ENCODE peak calls at places on chromosomes 7 and 10, in five cellular contexts. One of them, this sample, is unnamed.

GRCh38 chr7:38905026-38905759 is 3.8 kb downstream of the VPS41 start:
- DNase-seq in DMS79: no peak
- DNase-seq in NCI-H1048: no peak
- DNase-seq in NB4: no peak
- DNase-seq in Caki2: no peak
- DNase-seq in this sample: no peak

GRCh38 chr7:107430057-107430456 is 39.8 kb upstream of the GPR22 start:
- DNase-seq in DMS79: no peak
- DNase-seq in NCI-H1048: no peak
- DNase-seq in NB4: no peak
- DNase-seq in Caki2: no peak
- DNase-seq in this sample: no peak

GRCh38 chr10:77926566-77927342 is at the start of gene DLG5:
- DNase-seq in DMS79: no peak
- DNase-seq in NCI-H1048: no peak
- DNase-seq in NB4: peak
- DNase-seq in Caki2: peak
- DNase-seq in this sample: no peak

GRCh38 chr10:78320416-78320815 is 286.8 kb downstream of the RPS24 start:
- DNase-seq in DMS79: no peak
- DNase-seq in NCI-H1048: no peak
- DNase-seq in NB4: no peak
- DNase-seq in Caki2: no peak
- DNase-seq in this sample: no peak

GRCh38 chr7:129072410-129073063 is 17.6 kb upstream of the TNPO3 start:
- DNase-seq in DMS79: no peak
- DNase-seq in NCI-H1048: no peak
- DNase-seq in NB4: peak
- DNase-seq in Caki2: no peak
- DNase-seq in this sample: no peak

GRCh38 chr7:514651-515598 is 4.7 kb downstream of the PDGFA start:
- DNase-seq in DMS79: no peak
- DNase-seq in NCI-H1048: no peak
- DNase-seq in NB4: no peak
- DNase-seq in Caki2: no peak
- DNase-seq in this sample: peak

GRCh38 chr7:131556912-131557457 is 557 bp upstream of the PODXL start:
- DNase-seq in DMS79: no peak
- DNase-seq in NCI-H1048: no peak
- DNase-seq in NB4: peak
- DNase-seq in Caki2: no peak
- DNase-seq in this sample: no peak

GRCh38 chr7:24576171-24577052 is 3.2 kb downstream of the PALS2 start:
- DNase-seq in DMS79: no peak
- DNase-seq in NCI-H1048: no peak
- DNase-seq in NB4: peak
- DNase-seq in Caki2: peak
- DNase-seq in this sample: no peak

GRCh38 chr7:110399421-110399820 is 691.5 kb upstream of the LRRN3 start:
- DNase-seq in DMS79: no peak
- DNase-seq in NCI-H1048: no peak
- DNase-seq in NB4: no peak
- DNase-seq in Caki2: peak
- DNase-seq in this sample: no peak

GRCh38 chr7:99473315-99473596 is 566 bp downstream of the ZNF789 start:
- DNase-seq in DMS79: peak
- DNase-seq in NCI-H1048: no peak
- DNase-seq in NB4: peak
- DNase-seq in Caki2: peak
- DNase-seq in this sample: no peak

GRCh38 chr7:36653011-36653670 is 71.2 kb downstream of the AOAH start:
- DNase-seq in DMS79: no peak
- DNase-seq in NCI-H1048: no peak
- DNase-seq in NB4: no peak
- DNase-seq in Caki2: peak
- DNase-seq in this sample: no peak

GRCh38 chr10:79100761-79101160 is 32.0 kb downstream of the ZMIZ1 start:
- DNase-seq in DMS79: no peak
- DNase-seq in NCI-H1048: no peak
- DNase-seq in NB4: no peak
- DNase-seq in Caki2: no peak
- DNase-seq in this sample: no peak

GRCh38 chr10:13673165-13673564 is 86.4 kb downstream of the PRPF18 start:
- DNase-seq in DMS79: no peak
- DNase-seq in NCI-H1048: no peak
- DNase-seq in NB4: no peak
- DNase-seq in Caki2: no peak
- DNase-seq in this sample: no peak

GRCh38 chr7:141752634-141753033 is 11.3 kb upstream of the TAS2R3 start:
- DNase-seq in DMS79: no peak
- DNase-seq in NCI-H1048: no peak
- DNase-seq in NB4: peak
- DNase-seq in Caki2: no peak
- DNase-seq in this sample: no peak

GRCh38 chr7:46610746-46611145 is 689.7 kb upstream of the IGFBP3 start:
- DNase-seq in DMS79: no peak
- DNase-seq in NCI-H1048: no peak
- DNase-seq in NB4: no peak
- DNase-seq in Caki2: no peak
- DNase-seq in this sample: no peak

GRCh38 chr7:74083928-74084721 is 521 bp downstream of the LIMK1 start:
- DNase-seq in DMS79: no peak
- DNase-seq in NCI-H1048: peak
- DNase-seq in NB4: peak
- DNase-seq in Caki2: peak
- DNase-seq in this sample: peak

GRCh38 chr10:114932225-114932624 is 5.8 kb upstream of the TRUB1 start:
- DNase-seq in DMS79: no peak
- DNase-seq in NCI-H1048: no peak
- DNase-seq in NB4: no peak
- DNase-seq in Caki2: no peak
- DNase-seq in this sample: no peak

GRCh38 chr10:126872768-126873167 is 32.5 kb upstream of the DOCK1 start:
- DNase-seq in DMS79: no peak
- DNase-seq in NCI-H1048: no peak
- DNase-seq in NB4: peak
- DNase-seq in Caki2: no peak
- DNase-seq in this sample: no peak

GRCh38 chr10:32139223-32140073 is 83.2 kb upstream of the KIF5B start:
- DNase-seq in DMS79: no peak
- DNase-seq in NCI-H1048: no peak
- DNase-seq in NB4: peak
- DNase-seq in Caki2: peak
- DNase-seq in this sample: no peak

GRCh38 chr7:87047-87446 is 105.3 kb upstream of the FAM20C start:
- DNase-seq in DMS79: no peak
- DNase-seq in NCI-H1048: no peak
- DNase-seq in NB4: no peak
- DNase-seq in Caki2: no peak
- DNase-seq in this sample: no peak

GRCh38 chr7:105996860-105997737 is 34.0 kb downstream of the CDHR3 start:
- DNase-seq in DMS79: no peak
- DNase-seq in NCI-H1048: no peak
- DNase-seq in NB4: no peak
- DNase-seq in Caki2: no peak
- DNase-seq in this sample: no peak

GRCh38 chr10:103598654-103599115 is 105.2 kb downstream of the NEURL1 start:
- DNase-seq in DMS79: no peak
- DNase-seq in NCI-H1048: peak
- DNase-seq in NB4: peak
- DNase-seq in Caki2: peak
- DNase-seq in this sample: no peak

GRCh38 chr7:124898523-124898922 is 31.1 kb downstream of the POT1 start:
- DNase-seq in DMS79: no peak
- DNase-seq in NCI-H1048: no peak
- DNase-seq in NB4: no peak
- DNase-seq in Caki2: no peak
- DNase-seq in this sample: no peak

GRCh38 chr7:142801601-142802295 is 31.0 kb downstream of the PRSS2 start:
- DNase-seq in DMS79: no peak
- DNase-seq in NCI-H1048: no peak
- DNase-seq in NB4: no peak
- DNase-seq in Caki2: no peak
- DNase-seq in this sample: peak

This sample was measured in activated T-cell treated with anti-CD3 and anti-CD28 coated beads, Interleukin-2, amount 50 U/mL, for 24 hours.